ENCODE peak calls at places on chromosomes 3 and 15, in seven cellular contexts. One of them, this sample, is unnamed. For H3K36me3, the result is how much of the 10 kb centered on the place peaks cover.

GRCh38 chr15:36501063-36501678 is 78.3 kb upstream of the CDIN1 start:
- DNase-seq in esophagus muscularis mucosa: no peak
- DNase-seq in body of pancreas: peak
- DNase-seq in CD8-positive, alpha-beta memory T cell: no peak
- DNase-seq in left lung: no peak
- DNase-seq in CD4-positive, alpha-beta memory T cell: peak
- DNase-seq in cardiac muscle cell: peak
- DNase-seq in this sample: no peak

GRCh38 chr15:56886450-56886856 is 32.0 kb upstream of the TCF12 start:
- DNase-seq in body of pancreas: no peak
- DNase-seq in esophagus muscularis mucosa: no peak
- DNase-seq in cardiac muscle cell: no peak
- DNase-seq in CD4-positive, alpha-beta memory T cell: no peak
- DNase-seq in left lung: no peak
- DNase-seq in CD8-positive, alpha-beta memory T cell: no peak
- DNase-seq in this sample: no peak

GRCh38 chr15:57599299-57599810 is 7.7 kb downstream of the MYZAP start:
- DNase-seq in left lung: no peak
- DNase-seq in esophagus muscularis mucosa: no peak
- DNase-seq in CD8-positive, alpha-beta memory T cell: no peak
- DNase-seq in body of pancreas: no peak
- DNase-seq in cardiac muscle cell: no peak
- DNase-seq in CD4-positive, alpha-beta memory T cell: no peak
- DNase-seq in this sample: no peak

GRCh38 chr15:55588818-55589122 is 625 bp upstream of the PYGO1 start:
- DNase-seq in left lung: no peak
- DNase-seq in body of pancreas: peak
- DNase-seq in CD4-positive, alpha-beta memory T cell: no peak
- DNase-seq in CD8-positive, alpha-beta memory T cell: no peak
- DNase-seq in esophagus muscularis mucosa: no peak
- DNase-seq in cardiac muscle cell: no peak
- DNase-seq in this sample: no peak

GRCh38 chr3:13414040-13414729 is 5.9 kb downstream of the NUP210 start:
- DNase-seq in CD4-positive, alpha-beta memory T cell: peak
- DNase-seq in body of pancreas: no peak
- DNase-seq in esophagus muscularis mucosa: no peak
- DNase-seq in CD8-positive, alpha-beta memory T cell: peak
- DNase-seq in cardiac muscle cell: no peak
- DNase-seq in left lung: peak
- DNase-seq in this sample: peak

GRCh38 chr3:194673761-194674160 is 1.8 kb upstream of the LSG1 start:
- DNase-seq in body of pancreas: no peak
- DNase-seq in esophagus muscularis mucosa: peak
- DNase-seq in left lung: no peak
- DNase-seq in CD8-positive, alpha-beta memory T cell: no peak
- DNase-seq in cardiac muscle cell: no peak
- DNase-seq in CD4-positive, alpha-beta memory T cell: no peak
- DNase-seq in this sample: no peak

GRCh38 chr3:176872771-176873209 is 324.5 kb downstream of the TBL1XR1 start:
- DNase-seq in CD8-positive, alpha-beta memory T cell: peak
- DNase-seq in left lung: no peak
- DNase-seq in body of pancreas: peak
- DNase-seq in CD4-positive, alpha-beta memory T cell: peak
- DNase-seq in cardiac muscle cell: peak
- DNase-seq in esophagus muscularis mucosa: no peak
- DNase-seq in this sample: peak

GRCh38 chr3:110859340-110859739 is 212.3 kb upstream of the NECTIN3 start:
- DNase-seq in left lung: no peak
- DNase-seq in cardiac muscle cell: no peak
- DNase-seq in CD8-positive, alpha-beta memory T cell: no peak
- DNase-seq in CD4-positive, alpha-beta memory T cell: no peak
- DNase-seq in body of pancreas: no peak
- DNase-seq in esophagus muscularis mucosa: no peak
- DNase-seq in this sample: no peak

GRCh38 chr3:128054363-128054762 is 2.1 kb downstream of the SEC61A1 start:
- DNase-seq in CD8-positive, alpha-beta memory T cell: no peak
- DNase-seq in cardiac muscle cell: no peak
- DNase-seq in body of pancreas: no peak
- DNase-seq in CD4-positive, alpha-beta memory T cell: no peak
- DNase-seq in esophagus muscularis mucosa: no peak
- DNase-seq in left lung: no peak
- DNase-seq in this sample: no peak

GRCh38 chr15:34239151-34239761 is 14.4 kb downstream of the EMC4 start:
- DNase-seq in CD4-positive, alpha-beta memory T cell: no peak
- DNase-seq in cardiac muscle cell: no peak
- DNase-seq in body of pancreas: no peak
- DNase-seq in CD8-positive, alpha-beta memory T cell: no peak
- DNase-seq in esophagus muscularis mucosa: no peak
- DNase-seq in left lung: no peak
- DNase-seq in this sample: no peak

GRCh38 chr3:11562277-11562881 is 81.3 kb downstream of the VGLL4 start:
- DNase-seq in CD4-positive, alpha-beta memory T cell: no peak
- DNase-seq in body of pancreas: no peak
- DNase-seq in CD8-positive, alpha-beta memory T cell: no peak
- DNase-seq in cardiac muscle cell: no peak
- DNase-seq in left lung: peak
- DNase-seq in esophagus muscularis mucosa: no peak
- DNase-seq in this sample: no peak

GRCh38 chr3:72533584-72534473 is 314.4 kb downstream of the SHQ1 start:
- DNase-seq in esophagus muscularis mucosa: no peak
- DNase-seq in body of pancreas: no peak
- DNase-seq in CD8-positive, alpha-beta memory T cell: no peak
- DNase-seq in CD4-positive, alpha-beta memory T cell: no peak
- DNase-seq in cardiac muscle cell: no peak
- DNase-seq in left lung: no peak
- DNase-seq in this sample: no peak

DNA sequence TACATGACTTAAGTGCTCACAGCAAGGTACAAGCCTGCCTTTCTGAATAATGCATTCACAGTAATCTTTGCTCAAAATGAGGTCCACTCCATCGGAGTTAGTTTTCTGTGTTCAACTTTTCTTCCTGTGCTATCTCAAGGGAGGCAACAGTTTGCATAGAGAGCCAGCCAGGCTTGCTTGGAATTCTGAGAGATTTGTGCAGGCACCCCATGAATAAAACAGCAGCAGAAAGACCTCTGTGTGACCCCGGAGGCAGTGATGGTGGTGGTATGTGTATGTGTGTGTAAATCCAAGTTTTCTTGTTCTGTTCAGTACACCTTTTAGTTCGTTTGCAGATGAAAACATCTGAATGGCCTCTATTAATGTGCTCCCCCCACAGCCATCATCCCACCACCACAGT is 124.0 kb downstream of the ADAMTS9 start:
- DNase-seq in CD8-positive, alpha-beta memory T cell: no peak
- DNase-seq in left lung: no peak
- DNase-seq in cardiac muscle cell: peak
- DNase-seq in body of pancreas: no peak
- DNase-seq in esophagus muscularis mucosa: no peak
- DNase-seq in CD4-positive, alpha-beta memory T cell: no peak
- DNase-seq in this sample: no peak
- H3K4me3 ChIP-seq in CD8-positive, alpha-beta memory T cell: no peak
- H3K4me3 ChIP-seq in left lung: no peak
- H3K4me3 ChIP-seq in cardiac muscle cell: no peak
- H3K4me3 ChIP-seq in body of pancreas: no peak
- H3K4me3 ChIP-seq in esophagus muscularis mucosa: peak
- H3K4me3 ChIP-seq in CD4-positive, alpha-beta memory T cell: no peak
- H3K4me3 ChIP-seq in this sample: no peak

GRCh38 chr3:58537412-58538301 is 667 bp upstream of the ACOX2 start:
- DNase-seq in esophagus muscularis mucosa: peak
- DNase-seq in left lung: no peak
- DNase-seq in CD4-positive, alpha-beta memory T cell: no peak
- DNase-seq in CD8-positive, alpha-beta memory T cell: no peak
- DNase-seq in body of pancreas: peak
- DNase-seq in cardiac muscle cell: no peak
- DNase-seq in this sample: no peak

GRCh38 chr3:58535531-58536500 is 1.2 kb downstream of the ACOX2 start:
- DNase-seq in esophagus muscularis mucosa: no peak
- DNase-seq in left lung: no peak
- DNase-seq in CD4-positive, alpha-beta memory T cell: no peak
- DNase-seq in cardiac muscle cell: no peak
- DNase-seq in CD8-positive, alpha-beta memory T cell: no peak
- DNase-seq in body of pancreas: peak
- DNase-seq in this sample: no peak

GRCh38 chr3:58534592-58535494 is 2.1 kb downstream of the ACOX2 start:
- DNase-seq in CD8-positive, alpha-beta memory T cell: no peak
- DNase-seq in CD4-positive, alpha-beta memory T cell: no peak
- DNase-seq in body of pancreas: no peak
- DNase-seq in esophagus muscularis mucosa: peak
- DNase-seq in left lung: no peak
- DNase-seq in cardiac muscle cell: no peak
- DNase-seq in this sample: no peak

GRCh38 chr3:58539636-58540035 is 2.6 kb upstream of the ACOX2 start:
- DNase-seq in body of pancreas: no peak
- DNase-seq in CD4-positive, alpha-beta memory T cell: no peak
- DNase-seq in left lung: no peak
- DNase-seq in CD8-positive, alpha-beta memory T cell: no peak
- DNase-seq in esophagus muscularis mucosa: no peak
- DNase-seq in cardiac muscle cell: no peak
- DNase-seq in this sample: no peak

DNA sequence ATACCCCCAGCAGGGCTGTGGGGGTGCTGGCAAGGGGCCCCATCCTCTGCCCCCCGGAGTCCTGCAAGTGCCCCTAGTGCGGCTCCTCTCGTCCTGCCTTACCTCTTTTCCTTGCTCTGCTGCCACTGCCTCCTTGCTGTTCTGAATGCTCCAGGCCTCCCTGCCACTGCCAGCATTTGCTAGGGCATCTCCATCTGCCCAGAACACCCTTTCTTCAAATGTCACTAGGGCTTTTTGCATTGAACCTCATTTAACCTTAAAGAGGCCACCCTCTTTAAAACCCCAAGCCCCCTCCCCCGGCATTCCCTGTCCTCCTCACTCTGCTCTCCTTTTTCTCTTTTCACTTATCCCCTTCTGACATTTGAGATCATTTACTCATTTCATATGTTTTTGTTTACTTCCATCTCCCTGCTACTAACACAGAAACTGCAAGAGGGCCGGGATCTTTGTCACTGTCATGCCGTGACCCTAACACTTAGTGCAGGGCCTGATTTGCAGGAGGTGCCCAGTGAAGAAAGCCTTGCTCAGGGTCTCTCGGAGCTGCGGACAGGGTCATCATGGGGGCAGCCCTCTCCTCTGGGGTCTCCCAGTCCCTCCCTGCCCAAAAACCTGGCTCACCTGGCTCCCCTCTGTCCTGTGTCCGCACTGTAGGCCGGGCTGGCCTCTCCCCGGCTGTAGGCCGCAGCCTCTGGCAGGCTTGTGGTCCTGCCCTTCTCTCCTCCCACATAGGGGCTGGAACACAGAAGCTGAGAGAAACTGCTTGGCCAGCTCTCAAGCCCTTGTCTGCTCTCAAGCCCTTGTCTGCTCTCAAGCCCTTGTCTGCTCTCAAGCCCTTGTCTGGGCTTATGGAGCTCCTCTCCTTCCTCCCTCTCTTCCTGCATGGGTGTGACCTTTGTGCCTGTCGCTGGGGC is at the start of gene ACOX2:
- DNase-seq in body of pancreas: peak
- DNase-seq in CD8-positive, alpha-beta memory T cell: no peak
- DNase-seq in esophagus muscularis mucosa: peak
- DNase-seq in CD4-positive, alpha-beta memory T cell: no peak
- DNase-seq in left lung: peak
- DNase-seq in cardiac muscle cell: peak
- DNase-seq in this sample: no peak
- H3K27ac ChIP-seq in body of pancreas: peak
- H3K27ac ChIP-seq in CD8-positive, alpha-beta memory T cell: no peak
- H3K27ac ChIP-seq in esophagus muscularis mucosa: peak
- H3K27ac ChIP-seq in CD4-positive, alpha-beta memory T cell: no peak
- H3K27ac ChIP-seq in left lung: peak
- H3K27ac ChIP-seq in cardiac muscle cell: peak
- H3K27ac ChIP-seq in this sample: no peak

DNA sequence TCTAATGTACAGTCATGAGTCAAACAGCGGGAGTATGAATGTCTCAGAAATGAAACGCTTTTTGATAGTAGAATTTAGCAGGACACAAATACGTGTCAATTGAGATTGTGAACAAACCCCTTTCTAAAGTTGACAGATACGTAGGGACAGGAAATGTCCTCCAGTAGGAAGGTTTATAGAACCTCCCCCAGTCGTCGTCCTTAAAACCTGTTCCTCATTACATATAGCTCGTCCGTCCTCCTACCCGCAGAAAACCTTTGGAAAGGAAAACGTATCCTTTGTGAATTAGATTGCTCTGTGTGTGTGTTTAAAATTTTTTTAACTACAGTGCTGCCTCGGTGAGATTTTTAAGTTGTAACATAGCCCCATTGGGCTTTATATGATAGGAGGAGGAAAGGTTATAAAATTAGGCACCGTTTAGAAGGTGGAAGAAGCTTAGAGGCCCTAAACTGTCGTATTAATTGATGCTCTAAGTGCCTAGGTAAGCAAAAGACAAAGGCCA is 4.1 kb downstream of the UBE2E1 start:
- DNase-seq in left lung: no peak
- DNase-seq in esophagus muscularis mucosa: no peak
- DNase-seq in CD4-positive, alpha-beta memory T cell: no peak
- DNase-seq in CD8-positive, alpha-beta memory T cell: no peak
- DNase-seq in cardiac muscle cell: no peak
- DNase-seq in body of pancreas: no peak
- DNase-seq in this sample: no peak
- H3K36me3 ChIP-seq in left lung: under half
- H3K36me3 ChIP-seq in esophagus muscularis mucosa: under half
- H3K36me3 ChIP-seq in CD4-positive, alpha-beta memory T cell: under half
- H3K36me3 ChIP-seq in CD8-positive, alpha-beta memory T cell: under half
- H3K36me3 ChIP-seq in cardiac muscle cell: under half
- H3K36me3 ChIP-seq in body of pancreas: under half
- H3K36me3 ChIP-seq in this sample: under half

GRCh38 chr15:94125698-94126097 is 105.7 kb upstream of the MCTP2 start:
- DNase-seq in esophagus muscularis mucosa: no peak
- DNase-seq in cardiac muscle cell: no peak
- DNase-seq in body of pancreas: no peak
- DNase-seq in left lung: no peak
- DNase-seq in CD4-positive, alpha-beta memory T cell: no peak
- DNase-seq in CD8-positive, alpha-beta memory T cell: no peak
- DNase-seq in this sample: no peak

GRCh38 chr15:94119923-94120775 is 111.2 kb upstream of the MCTP2 start:
- DNase-seq in body of pancreas: peak
- DNase-seq in CD4-positive, alpha-beta memory T cell: peak
- DNase-seq in esophagus muscularis mucosa: no peak
- DNase-seq in left lung: no peak
- DNase-seq in CD8-positive, alpha-beta memory T cell: peak
- DNase-seq in cardiac muscle cell: peak
- DNase-seq in this sample: peak

GRCh38 chr15:94126999-94127398 is 104.4 kb upstream of the MCTP2 start:
- DNase-seq in CD4-positive, alpha-beta memory T cell: no peak
- DNase-seq in cardiac muscle cell: peak
- DNase-seq in body of pancreas: no peak
- DNase-seq in esophagus muscularis mucosa: no peak
- DNase-seq in left lung: no peak
- DNase-seq in CD8-positive, alpha-beta memory T cell: no peak
- DNase-seq in this sample: no peak

GRCh38 chr15:94119215-94119815 is 112.0 kb upstream of the MCTP2 start:
- DNase-seq in left lung: no peak
- DNase-seq in cardiac muscle cell: peak
- DNase-seq in esophagus muscularis mucosa: no peak
- DNase-seq in CD4-positive, alpha-beta memory T cell: no peak
- DNase-seq in body of pancreas: no peak
- DNase-seq in CD8-positive, alpha-beta memory T cell: no peak
- DNase-seq in this sample: no peak

DNA sequence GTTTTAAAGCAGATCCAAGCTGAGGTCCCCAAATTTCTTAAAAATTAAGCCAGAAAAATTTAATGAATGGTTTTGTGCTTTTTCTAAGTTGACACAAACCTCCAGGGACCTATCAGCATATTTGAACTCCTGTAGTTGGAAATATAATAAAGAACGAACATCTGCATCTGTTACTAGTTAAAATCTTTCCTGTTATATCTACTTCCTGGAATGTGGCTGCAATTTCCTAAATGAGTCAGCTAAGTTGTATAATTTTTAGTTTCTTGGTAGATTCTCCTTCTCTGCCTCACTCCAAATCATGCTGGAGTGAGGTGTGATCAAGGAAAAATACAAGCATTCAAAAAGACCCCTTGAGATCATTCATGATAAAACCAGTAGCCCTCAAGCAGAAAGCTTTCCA is 106.2 kb upstream of the MCTP2 start:
- DNase-seq in CD4-positive, alpha-beta memory T cell: no peak
- DNase-seq in esophagus muscularis mucosa: no peak
- DNase-seq in left lung: no peak
- DNase-seq in cardiac muscle cell: no peak
- DNase-seq in CD8-positive, alpha-beta memory T cell: no peak
- DNase-seq in body of pancreas: no peak
- DNase-seq in this sample: no peak
- H3K4me3 ChIP-seq in CD4-positive, alpha-beta memory T cell: no peak
- H3K4me3 ChIP-seq in esophagus muscularis mucosa: no peak
- H3K4me3 ChIP-seq in left lung: no peak
- H3K4me3 ChIP-seq in cardiac muscle cell: no peak
- H3K4me3 ChIP-seq in CD8-positive, alpha-beta memory T cell: no peak
- H3K4me3 ChIP-seq in body of pancreas: no peak
- H3K4me3 ChIP-seq in this sample: no peak

This sample was measured in effector memory CD4-positive, alpha-beta T cell.